ENCODE peak calls at places on chromosomes 5 and 9, in eight cellular contexts. One of them, this sample, is unnamed.

GRCh38 chr5:102583663-102584062 is 84.9 kb upstream of the SLCO6A1 start:
- DNase-seq in non-pigmented ciliary epithelial cell: no peak
- DNase-seq in stimulated activated CD8-positive, alpha-beta memory T cell treated with anti-CD3 and anti-CD28 coated beads, Interleukin-7, amount 100 ng/mL, for 1 hour: no peak
- DNase-seq in H7: no peak
- DNase-seq in CD8-positive, alpha-beta T cell: no peak
- DNase-seq in fibroblast of lung: peak
- DNase-seq in GM23248: peak
- DNase-seq in NCI-H1436 treated with DMSO at 0.1 percent for 48 hours: peak
- DNase-seq in this sample: peak

GRCh38 chr9:137971477-137972138 is 94.0 kb downstream of the CACNA1B start:
- DNase-seq in non-pigmented ciliary epithelial cell: no peak
- DNase-seq in stimulated activated CD8-positive, alpha-beta memory T cell treated with anti-CD3 and anti-CD28 coated beads, Interleukin-7, amount 100 ng/mL, for 1 hour: no peak
- DNase-seq in H7: peak
- DNase-seq in CD8-positive, alpha-beta T cell: no peak
- DNase-seq in fibroblast of lung: no peak
- DNase-seq in GM23248: no peak
- DNase-seq in NCI-H1436 treated with DMSO at 0.1 percent for 48 hours: no peak
- DNase-seq in this sample: no peak

GRCh38 chr5:169301386-169301930 is 519 bp upstream of the SLIT3 start:
- DNase-seq in non-pigmented ciliary epithelial cell: no peak
- DNase-seq in stimulated activated CD8-positive, alpha-beta memory T cell treated with anti-CD3 and anti-CD28 coated beads, Interleukin-7, amount 100 ng/mL, for 1 hour: no peak
- DNase-seq in H7: peak
- DNase-seq in CD8-positive, alpha-beta T cell: no peak
- DNase-seq in fibroblast of lung: no peak
- DNase-seq in GM23248: peak
- DNase-seq in NCI-H1436 treated with DMSO at 0.1 percent for 48 hours: no peak
- DNase-seq in this sample: peak

GRCh38 chr5:59317023-59317771 is 576.3 kb downstream of the PDE4D start:
- DNase-seq in non-pigmented ciliary epithelial cell: no peak
- DNase-seq in stimulated activated CD8-positive, alpha-beta memory T cell treated with anti-CD3 and anti-CD28 coated beads, Interleukin-7, amount 100 ng/mL, for 1 hour: no peak
- DNase-seq in H7: no peak
- DNase-seq in CD8-positive, alpha-beta T cell: no peak
- DNase-seq in fibroblast of lung: peak
- DNase-seq in GM23248: peak
- DNase-seq in NCI-H1436 treated with DMSO at 0.1 percent for 48 hours: no peak
- DNase-seq in this sample: no peak

GRCh38 chr5:143679777-143680176 is 132.2 kb upstream of the HMHB1 start:
- DNase-seq in non-pigmented ciliary epithelial cell: no peak
- DNase-seq in stimulated activated CD8-positive, alpha-beta memory T cell treated with anti-CD3 and anti-CD28 coated beads, Interleukin-7, amount 100 ng/mL, for 1 hour: no peak
- DNase-seq in H7: no peak
- DNase-seq in CD8-positive, alpha-beta T cell: no peak
- DNase-seq in fibroblast of lung: no peak
- DNase-seq in GM23248: peak
- DNase-seq in NCI-H1436 treated with DMSO at 0.1 percent for 48 hours: no peak
- DNase-seq in this sample: no peak

GRCh38 chr5:68368686-68369359 is 153.3 kb downstream of the PIK3R1 start:
- DNase-seq in non-pigmented ciliary epithelial cell: no peak
- DNase-seq in stimulated activated CD8-positive, alpha-beta memory T cell treated with anti-CD3 and anti-CD28 coated beads, Interleukin-7, amount 100 ng/mL, for 1 hour: no peak
- DNase-seq in H7: no peak
- DNase-seq in CD8-positive, alpha-beta T cell: no peak
- DNase-seq in fibroblast of lung: peak
- DNase-seq in GM23248: peak
- DNase-seq in NCI-H1436 treated with DMSO at 0.1 percent for 48 hours: no peak
- DNase-seq in this sample: peak

GRCh38 chr9:107918749-107919148 is 429.2 kb upstream of the KLF4 start:
- DNase-seq in non-pigmented ciliary epithelial cell: no peak
- DNase-seq in stimulated activated CD8-positive, alpha-beta memory T cell treated with anti-CD3 and anti-CD28 coated beads, Interleukin-7, amount 100 ng/mL, for 1 hour: no peak
- DNase-seq in H7: no peak
- DNase-seq in CD8-positive, alpha-beta T cell: no peak
- DNase-seq in fibroblast of lung: no peak
- DNase-seq in GM23248: no peak
- DNase-seq in NCI-H1436 treated with DMSO at 0.1 percent for 48 hours: no peak
- DNase-seq in this sample: no peak

GRCh38 chr9:131675437-131676022 is 64.3 kb downstream of the RAPGEF1 start:
- DNase-seq in non-pigmented ciliary epithelial cell: no peak
- DNase-seq in stimulated activated CD8-positive, alpha-beta memory T cell treated with anti-CD3 and anti-CD28 coated beads, Interleukin-7, amount 100 ng/mL, for 1 hour: no peak
- DNase-seq in H7: no peak
- DNase-seq in CD8-positive, alpha-beta T cell: no peak
- DNase-seq in fibroblast of lung: no peak
- DNase-seq in GM23248: no peak
- DNase-seq in NCI-H1436 treated with DMSO at 0.1 percent for 48 hours: no peak
- DNase-seq in this sample: no peak

GRCh38 chr9:91117474-91117891 is 244.2 kb downstream of the AUH start:
- DNase-seq in non-pigmented ciliary epithelial cell: no peak
- DNase-seq in stimulated activated CD8-positive, alpha-beta memory T cell treated with anti-CD3 and anti-CD28 coated beads, Interleukin-7, amount 100 ng/mL, for 1 hour: no peak
- DNase-seq in H7: peak
- DNase-seq in CD8-positive, alpha-beta T cell: no peak
- DNase-seq in fibroblast of lung: no peak
- DNase-seq in GM23248: no peak
- DNase-seq in NCI-H1436 treated with DMSO at 0.1 percent for 48 hours: no peak
- DNase-seq in this sample: no peak

GRCh38 chr5:122683631-122684030 is 91.2 kb upstream of the SNX2 start:
- DNase-seq in non-pigmented ciliary epithelial cell: no peak
- DNase-seq in stimulated activated CD8-positive, alpha-beta memory T cell treated with anti-CD3 and anti-CD28 coated beads, Interleukin-7, amount 100 ng/mL, for 1 hour: no peak
- DNase-seq in H7: no peak
- DNase-seq in CD8-positive, alpha-beta T cell: no peak
- DNase-seq in fibroblast of lung: no peak
- DNase-seq in GM23248: no peak
- DNase-seq in NCI-H1436 treated with DMSO at 0.1 percent for 48 hours: no peak
- DNase-seq in this sample: no peak

GRCh38 chr5:9344751-9345240 is 201.1 kb downstream of the SEMA5A start:
- DNase-seq in non-pigmented ciliary epithelial cell: no peak
- DNase-seq in stimulated activated CD8-positive, alpha-beta memory T cell treated with anti-CD3 and anti-CD28 coated beads, Interleukin-7, amount 100 ng/mL, for 1 hour: no peak
- DNase-seq in H7: no peak
- DNase-seq in CD8-positive, alpha-beta T cell: no peak
- DNase-seq in fibroblast of lung: no peak
- DNase-seq in GM23248: no peak
- DNase-seq in NCI-H1436 treated with DMSO at 0.1 percent for 48 hours: no peak
- DNase-seq in this sample: no peak

GRCh38 chr9:32015795-32016194 is 368.6 kb upstream of the ACO1 start:
- DNase-seq in non-pigmented ciliary epithelial cell: no peak
- DNase-seq in stimulated activated CD8-positive, alpha-beta memory T cell treated with anti-CD3 and anti-CD28 coated beads, Interleukin-7, amount 100 ng/mL, for 1 hour: no peak
- DNase-seq in H7: no peak
- DNase-seq in CD8-positive, alpha-beta T cell: no peak
- DNase-seq in fibroblast of lung: no peak
- DNase-seq in GM23248: no peak
- DNase-seq in NCI-H1436 treated with DMSO at 0.1 percent for 48 hours: no peak
- DNase-seq in this sample: no peak

GRCh38 chr9:129414377-129415021 is 206.4 kb downstream of the C9orf50 start:
- DNase-seq in non-pigmented ciliary epithelial cell: peak
- DNase-seq in stimulated activated CD8-positive, alpha-beta memory T cell treated with anti-CD3 and anti-CD28 coated beads, Interleukin-7, amount 100 ng/mL, for 1 hour: no peak
- DNase-seq in H7: peak
- DNase-seq in CD8-positive, alpha-beta T cell: peak
- DNase-seq in fibroblast of lung: peak
- DNase-seq in GM23248: peak
- DNase-seq in NCI-H1436 treated with DMSO at 0.1 percent for 48 hours: no peak
- DNase-seq in this sample: peak

GRCh38 chr5:5140051-5141010 is at the start of gene ADAMTS16:
- DNase-seq in non-pigmented ciliary epithelial cell: no peak
- DNase-seq in stimulated activated CD8-positive, alpha-beta memory T cell treated with anti-CD3 and anti-CD28 coated beads, Interleukin-7, amount 100 ng/mL, for 1 hour: no peak
- DNase-seq in H7: peak
- DNase-seq in CD8-positive, alpha-beta T cell: no peak
- DNase-seq in fibroblast of lung: no peak
- DNase-seq in GM23248: peak
- DNase-seq in NCI-H1436 treated with DMSO at 0.1 percent for 48 hours: no peak
- DNase-seq in this sample: no peak

GRCh38 chr5:175855041-175855720 is 16.2 kb upstream of the CPLX2 start:
- DNase-seq in non-pigmented ciliary epithelial cell: no peak
- DNase-seq in stimulated activated CD8-positive, alpha-beta memory T cell treated with anti-CD3 and anti-CD28 coated beads, Interleukin-7, amount 100 ng/mL, for 1 hour: no peak
- DNase-seq in H7: no peak
- DNase-seq in CD8-positive, alpha-beta T cell: no peak
- DNase-seq in fibroblast of lung: no peak
- DNase-seq in GM23248: no peak
- DNase-seq in NCI-H1436 treated with DMSO at 0.1 percent for 48 hours: no peak
- DNase-seq in this sample: no peak

GRCh38 chr5:85337400-85337799 is 952.7 kb upstream of the EDIL3 start:
- DNase-seq in non-pigmented ciliary epithelial cell: no peak
- DNase-seq in stimulated activated CD8-positive, alpha-beta memory T cell treated with anti-CD3 and anti-CD28 coated beads, Interleukin-7, amount 100 ng/mL, for 1 hour: no peak
- DNase-seq in H7: no peak
- DNase-seq in CD8-positive, alpha-beta T cell: no peak
- DNase-seq in fibroblast of lung: no peak
- DNase-seq in GM23248: no peak
- DNase-seq in NCI-H1436 treated with DMSO at 0.1 percent for 48 hours: no peak
- DNase-seq in this sample: no peak

GRCh38 chr5:91125916-91126315 is 257.2 kb downstream of the ARRDC3 start:
- DNase-seq in non-pigmented ciliary epithelial cell: no peak
- DNase-seq in stimulated activated CD8-positive, alpha-beta memory T cell treated with anti-CD3 and anti-CD28 coated beads, Interleukin-7, amount 100 ng/mL, for 1 hour: no peak
- DNase-seq in H7: no peak
- DNase-seq in CD8-positive, alpha-beta T cell: no peak
- DNase-seq in fibroblast of lung: no peak
- DNase-seq in GM23248: no peak
- DNase-seq in NCI-H1436 treated with DMSO at 0.1 percent for 48 hours: no peak
- DNase-seq in this sample: no peak

GRCh38 chr5:67094476-67095300 is 101.9 kb downstream of the CD180 start:
- DNase-seq in non-pigmented ciliary epithelial cell: peak
- DNase-seq in stimulated activated CD8-positive, alpha-beta memory T cell treated with anti-CD3 and anti-CD28 coated beads, Interleukin-7, amount 100 ng/mL, for 1 hour: no peak
- DNase-seq in H7: no peak
- DNase-seq in CD8-positive, alpha-beta T cell: no peak
- DNase-seq in fibroblast of lung: peak
- DNase-seq in GM23248: peak
- DNase-seq in NCI-H1436 treated with DMSO at 0.1 percent for 48 hours: no peak
- DNase-seq in this sample: peak

GRCh38 chr5:38079625-38080402 is 178.5 kb upstream of the EGFLAM start:
- DNase-seq in non-pigmented ciliary epithelial cell: no peak
- DNase-seq in stimulated activated CD8-positive, alpha-beta memory T cell treated with anti-CD3 and anti-CD28 coated beads, Interleukin-7, amount 100 ng/mL, for 1 hour: no peak
- DNase-seq in H7: no peak
- DNase-seq in CD8-positive, alpha-beta T cell: no peak
- DNase-seq in fibroblast of lung: no peak
- DNase-seq in GM23248: no peak
- DNase-seq in NCI-H1436 treated with DMSO at 0.1 percent for 48 hours: no peak
- DNase-seq in this sample: no peak

This sample was measured in astrocyte.